ENCODE peak calls at places on chromosomes 4 and X, in eight cellular contexts. One of them, this sample, is unnamed.

GRCh38 chrX:119654112-119654531 is 38.8 kb downstream of the SEPTIN6 start:
- DNase-seq in ureter: no peak
- DNase-seq in endothelial cell: no peak
- DNase-seq in cardiac muscle cell: peak
- DNase-seq in Panc1: no peak
- DNase-seq in kidney: peak
- DNase-seq in naive thymus-derived CD8-positive, alpha-beta T cell: peak
- DNase-seq in occipital lobe: peak
- DNase-seq in this sample: peak

GRCh38 chrX:39753296-39753996 is 344.3 kb downstream of the BCOR start:
- DNase-seq in kidney: no peak
- DNase-seq in naive thymus-derived CD8-positive, alpha-beta T cell: no peak
- DNase-seq in cardiac muscle cell: no peak
- DNase-seq in ureter: no peak
- DNase-seq in Panc1: no peak
- DNase-seq in endothelial cell: no peak
- DNase-seq in occipital lobe: no peak
- DNase-seq in this sample: no peak

GRCh38 chrX:110082156-110082555 is 79.2 kb downstream of the TMEM164 start:
- DNase-seq in naive thymus-derived CD8-positive, alpha-beta T cell: no peak
- DNase-seq in occipital lobe: no peak
- DNase-seq in kidney: no peak
- DNase-seq in cardiac muscle cell: no peak
- DNase-seq in ureter: no peak
- DNase-seq in endothelial cell: no peak
- DNase-seq in Panc1: no peak
- DNase-seq in this sample: no peak

GRCh38 chrX:68163446-68163845 is 269.8 kb downstream of the OPHN1 start:
- DNase-seq in endothelial cell: no peak
- DNase-seq in kidney: no peak
- DNase-seq in naive thymus-derived CD8-positive, alpha-beta T cell: no peak
- DNase-seq in occipital lobe: no peak
- DNase-seq in ureter: no peak
- DNase-seq in cardiac muscle cell: no peak
- DNase-seq in Panc1: no peak
- DNase-seq in this sample: no peak

GRCh38 chr4:8383451-8384160 is 56.9 kb downstream of the ACOX3 start:
- DNase-seq in cardiac muscle cell: no peak
- DNase-seq in naive thymus-derived CD8-positive, alpha-beta T cell: no peak
- DNase-seq in Panc1: no peak
- DNase-seq in endothelial cell: no peak
- DNase-seq in ureter: no peak
- DNase-seq in kidney: peak
- DNase-seq in occipital lobe: no peak
- DNase-seq in this sample: no peak

GRCh38 chrX:23662853-23663252 is 4.4 kb upstream of the PRDX4 start:
- DNase-seq in Panc1: no peak
- DNase-seq in cardiac muscle cell: no peak
- DNase-seq in ureter: no peak
- DNase-seq in endothelial cell: no peak
- DNase-seq in naive thymus-derived CD8-positive, alpha-beta T cell: no peak
- DNase-seq in kidney: no peak
- DNase-seq in occipital lobe: no peak
- DNase-seq in this sample: no peak

GRCh38 chr4:102789317-102789717 is 28.5 kb upstream of the MANBA start:
- DNase-seq in ureter: no peak
- DNase-seq in naive thymus-derived CD8-positive, alpha-beta T cell: no peak
- DNase-seq in cardiac muscle cell: no peak
- DNase-seq in endothelial cell: no peak
- DNase-seq in kidney: no peak
- DNase-seq in occipital lobe: no peak
- DNase-seq in Panc1: no peak
- DNase-seq in this sample: no peak

GRCh38 chr4:10587296-10587695 is 97.3 kb downstream of the CLNK start:
- DNase-seq in kidney: no peak
- DNase-seq in occipital lobe: no peak
- DNase-seq in Panc1: no peak
- DNase-seq in naive thymus-derived CD8-positive, alpha-beta T cell: no peak
- DNase-seq in cardiac muscle cell: no peak
- DNase-seq in ureter: no peak
- DNase-seq in endothelial cell: no peak
- DNase-seq in this sample: no peak

GRCh38 chrX:27996132-27996531 is 14.9 kb upstream of the DCAF8L1 start:
- DNase-seq in occipital lobe: no peak
- DNase-seq in Panc1: no peak
- DNase-seq in kidney: no peak
- DNase-seq in cardiac muscle cell: no peak
- DNase-seq in ureter: no peak
- DNase-seq in endothelial cell: no peak
- DNase-seq in naive thymus-derived CD8-positive, alpha-beta T cell: no peak
- DNase-seq in this sample: no peak

GRCh38 chrX:149511081-149511480 is 6.0 kb upstream of the IDS start:
- DNase-seq in endothelial cell: no peak
- DNase-seq in ureter: no peak
- DNase-seq in kidney: no peak
- DNase-seq in Panc1: no peak
- DNase-seq in cardiac muscle cell: no peak
- DNase-seq in naive thymus-derived CD8-positive, alpha-beta T cell: no peak
- DNase-seq in occipital lobe: no peak
- DNase-seq in this sample: no peak

GRCh38 chrX:119755981-119756533 is 2.3 kb upstream of the SOWAHD start:
- DNase-seq in Panc1: no peak
- DNase-seq in cardiac muscle cell: no peak
- DNase-seq in occipital lobe: no peak
- DNase-seq in naive thymus-derived CD8-positive, alpha-beta T cell: peak
- DNase-seq in ureter: no peak
- DNase-seq in endothelial cell: no peak
- DNase-seq in kidney: no peak
- DNase-seq in this sample: peak

GRCh38 chr4:25704516-25704915 is 48.9 kb downstream of the SLC34A2 start:
- DNase-seq in ureter: no peak
- DNase-seq in naive thymus-derived CD8-positive, alpha-beta T cell: no peak
- DNase-seq in kidney: no peak
- DNase-seq in occipital lobe: no peak
- DNase-seq in Panc1: no peak
- DNase-seq in cardiac muscle cell: no peak
- DNase-seq in endothelial cell: no peak
- DNase-seq in this sample: no peak

GRCh38 chr4:42761804-42762203 is 104.9 kb upstream of the ATP8A1 start:
- DNase-seq in occipital lobe: no peak
- DNase-seq in Panc1: no peak
- DNase-seq in endothelial cell: no peak
- DNase-seq in naive thymus-derived CD8-positive, alpha-beta T cell: no peak
- DNase-seq in ureter: no peak
- DNase-seq in cardiac muscle cell: no peak
- DNase-seq in kidney: no peak
- DNase-seq in this sample: no peak

GRCh38 chr4:89572224-89572858 is 264.6 kb downstream of the SNCA start:
- DNase-seq in endothelial cell: no peak
- DNase-seq in Panc1: no peak
- DNase-seq in ureter: no peak
- DNase-seq in naive thymus-derived CD8-positive, alpha-beta T cell: no peak
- DNase-seq in kidney: no peak
- DNase-seq in occipital lobe: no peak
- DNase-seq in cardiac muscle cell: peak
- DNase-seq in this sample: no peak

GRCh38 chrX:101410461-101410860 is 2.4 kb downstream of the HNRNPH2 start:
- DNase-seq in endothelial cell: no peak
- DNase-seq in kidney: no peak
- DNase-seq in occipital lobe: no peak
- DNase-seq in cardiac muscle cell: no peak
- DNase-seq in naive thymus-derived CD8-positive, alpha-beta T cell: peak
- DNase-seq in Panc1: no peak
- DNase-seq in ureter: no peak
- DNase-seq in this sample: peak

GRCh38 chrX:4670606-4671005 is 957.2 kb upstream of the PRKX start:
- DNase-seq in Panc1: no peak
- DNase-seq in cardiac muscle cell: no peak
- DNase-seq in naive thymus-derived CD8-positive, alpha-beta T cell: no peak
- DNase-seq in occipital lobe: no peak
- DNase-seq in endothelial cell: no peak
- DNase-seq in ureter: no peak
- DNase-seq in kidney: no peak
- DNase-seq in this sample: no peak

GRCh38 chrX:40175416-40176255 is 77.9 kb upstream of the BCOR start:
- DNase-seq in naive thymus-derived CD8-positive, alpha-beta T cell: peak
- DNase-seq in cardiac muscle cell: peak
- DNase-seq in ureter: peak
- DNase-seq in occipital lobe: peak
- DNase-seq in Panc1: no peak
- DNase-seq in endothelial cell: peak
- DNase-seq in kidney: peak
- DNase-seq in this sample: peak

GRCh38 chr4:120132935-120133334 is 66.3 kb upstream of the MAD2L1 start:
- DNase-seq in cardiac muscle cell: no peak
- DNase-seq in occipital lobe: no peak
- DNase-seq in endothelial cell: no peak
- DNase-seq in Panc1: no peak
- DNase-seq in ureter: no peak
- DNase-seq in kidney: no peak
- DNase-seq in naive thymus-derived CD8-positive, alpha-beta T cell: no peak
- DNase-seq in this sample: no peak

GRCh38 chr4:82371398-82371972 is 2.3 kb downstream of the HNRNPD start:
- DNase-seq in naive thymus-derived CD8-positive, alpha-beta T cell: no peak
- DNase-seq in Panc1: no peak
- DNase-seq in ureter: no peak
- DNase-seq in occipital lobe: no peak
- DNase-seq in kidney: no peak
- DNase-seq in cardiac muscle cell: no peak
- DNase-seq in endothelial cell: no peak
- DNase-seq in this sample: no peak

GRCh38 chr4:5051692-5052423 is 578 bp downstream of the STK32B start:
- DNase-seq in Panc1: no peak
- DNase-seq in ureter: no peak
- DNase-seq in cardiac muscle cell: peak
- DNase-seq in endothelial cell: peak
- DNase-seq in naive thymus-derived CD8-positive, alpha-beta T cell: no peak
- DNase-seq in kidney: peak
- DNase-seq in occipital lobe: no peak
- DNase-seq in this sample: no peak

GRCh38 chr4:22389240-22389871 is 126.5 kb downstream of the ADGRA3 start:
- DNase-seq in endothelial cell: peak
- DNase-seq in occipital lobe: peak
- DNase-seq in naive thymus-derived CD8-positive, alpha-beta T cell: peak
- DNase-seq in kidney: no peak
- DNase-seq in ureter: peak
- DNase-seq in cardiac muscle cell: peak
- DNase-seq in Panc1: peak
- DNase-seq in this sample: no peak

GRCh38 chr4:113621633-113622032 is 139.9 kb downstream of the CAMK2D start:
- DNase-seq in naive thymus-derived CD8-positive, alpha-beta T cell: no peak
- DNase-seq in occipital lobe: no peak
- DNase-seq in cardiac muscle cell: no peak
- DNase-seq in endothelial cell: no peak
- DNase-seq in Panc1: no peak
- DNase-seq in ureter: no peak
- DNase-seq in kidney: no peak
- DNase-seq in this sample: no peak

GRCh38 chr4:826508-827208 is 729 bp upstream of the CPLX1 start:
- DNase-seq in cardiac muscle cell: peak
- DNase-seq in ureter: no peak
- DNase-seq in endothelial cell: no peak
- DNase-seq in occipital lobe: no peak
- DNase-seq in kidney: peak
- DNase-seq in Panc1: no peak
- DNase-seq in naive thymus-derived CD8-positive, alpha-beta T cell: no peak
- DNase-seq in this sample: no peak

GRCh38 chr4:106978046-106978774 is 57.9 kb downstream of the DKK2 start:
- DNase-seq in ureter: no peak
- DNase-seq in endothelial cell: peak
- DNase-seq in occipital lobe: no peak
- DNase-seq in naive thymus-derived CD8-positive, alpha-beta T cell: no peak
- DNase-seq in kidney: no peak
- DNase-seq in cardiac muscle cell: no peak
- DNase-seq in Panc1: no peak
- DNase-seq in this sample: no peak

GRCh38 chr4:112153222-112153791 is 8.1 kb downstream of the FAM241A start:
- DNase-seq in Panc1: no peak
- DNase-seq in cardiac muscle cell: no peak
- DNase-seq in endothelial cell: peak
- DNase-seq in naive thymus-derived CD8-positive, alpha-beta T cell: no peak
- DNase-seq in occipital lobe: no peak
- DNase-seq in kidney: no peak
- DNase-seq in ureter: no peak
- DNase-seq in this sample: no peak

GRCh38 chrX:155923200-155923599 is 42.1 kb downstream of the VAMP7 start:
- DNase-seq in kidney: no peak
- DNase-seq in cardiac muscle cell: no peak
- DNase-seq in occipital lobe: no peak
- DNase-seq in naive thymus-derived CD8-positive, alpha-beta T cell: no peak
- DNase-seq in Panc1: no peak
- DNase-seq in ureter: no peak
- DNase-seq in endothelial cell: no peak
- DNase-seq in this sample: no peak

GRCh38 chrX:108435261-108435660 is 3.0 kb downstream of the COL4A6 start:
- DNase-seq in endothelial cell: no peak
- DNase-seq in ureter: no peak
- DNase-seq in kidney: no peak
- DNase-seq in naive thymus-derived CD8-positive, alpha-beta T cell: no peak
- DNase-seq in Panc1: no peak
- DNase-seq in cardiac muscle cell: no peak
- DNase-seq in occipital lobe: no peak
- DNase-seq in this sample: no peak

GRCh38 chrX:45515262-45516215 is 314.9 kb upstream of the DIPK2B start:
- DNase-seq in ureter: peak
- DNase-seq in Panc1: peak
- DNase-seq in occipital lobe: peak
- DNase-seq in cardiac muscle cell: peak
- DNase-seq in naive thymus-derived CD8-positive, alpha-beta T cell: no peak
- DNase-seq in endothelial cell: peak
- DNase-seq in kidney: peak
- DNase-seq in this sample: no peak

GRCh38 chr4:78551420-78552351 is at the start of gene ANXA3:
- DNase-seq in cardiac muscle cell: peak
- DNase-seq in endothelial cell: peak
- DNase-seq in Panc1: no peak
- DNase-seq in naive thymus-derived CD8-positive, alpha-beta T cell: no peak
- DNase-seq in kidney: peak
- DNase-seq in ureter: peak
- DNase-seq in occipital lobe: no peak
- DNase-seq in this sample: no peak

GRCh38 chr4:55183926-55184599 is 58.7 kb upstream of the KDR start:
- DNase-seq in naive thymus-derived CD8-positive, alpha-beta T cell: no peak
- DNase-seq in ureter: no peak
- DNase-seq in kidney: no peak
- DNase-seq in endothelial cell: no peak
- DNase-seq in occipital lobe: no peak
- DNase-seq in cardiac muscle cell: no peak
- DNase-seq in Panc1: peak
- DNase-seq in this sample: no peak

GRCh38 chrX:20252392-20253231 is 14.1 kb downstream of the RPS6KA3 start:
- DNase-seq in occipital lobe: peak
- DNase-seq in endothelial cell: peak
- DNase-seq in ureter: peak
- DNase-seq in cardiac muscle cell: peak
- DNase-seq in kidney: peak
- DNase-seq in naive thymus-derived CD8-positive, alpha-beta T cell: peak
- DNase-seq in Panc1: no peak
- DNase-seq in this sample: peak

GRCh38 chr4:109298279-109299010 is 4.0 kb downstream of the COL25A1 start:
- DNase-seq in endothelial cell: peak
- DNase-seq in Panc1: no peak
- DNase-seq in cardiac muscle cell: peak
- DNase-seq in kidney: no peak
- DNase-seq in naive thymus-derived CD8-positive, alpha-beta T cell: no peak
- DNase-seq in ureter: no peak
- DNase-seq in occipital lobe: no peak
- DNase-seq in this sample: no peak

GRCh38 chr4:47031011-47031678 is at the start of gene GABRB1:
- DNase-seq in occipital lobe: peak
- DNase-seq in kidney: peak
- DNase-seq in cardiac muscle cell: peak
- DNase-seq in ureter: no peak
- DNase-seq in endothelial cell: peak
- DNase-seq in naive thymus-derived CD8-positive, alpha-beta T cell: no peak
- DNase-seq in Panc1: peak
- DNase-seq in this sample: no peak

GRCh38 chr4:37982736-37983135 is 22.5 kb downstream of the PTTG2 start:
- DNase-seq in ureter: no peak
- DNase-seq in naive thymus-derived CD8-positive, alpha-beta T cell: no peak
- DNase-seq in endothelial cell: no peak
- DNase-seq in occipital lobe: no peak
- DNase-seq in cardiac muscle cell: no peak
- DNase-seq in Panc1: no peak
- DNase-seq in kidney: no peak
- DNase-seq in this sample: no peak

This sample was measured in effector CD8-positive, alpha-beta T cell.